ENCODE peak calls at places on chromosomes 13 and 19, in four cellular contexts. L is astrocyte of the spinal cord, H is thoracic aorta, Z is GM23338. G is an unnamed sample.

GRCh38 chr19:1474765-1475351 is 4.2 kb downstream of the C19orf25 start:
- DNase-seq in H (no peak), Z (no peak), L (no peak), G (no peak)

GRCh38 chr13:106036870-106037269 is 498.6 kb downstream of the EFNB2 start:
- DNase-seq in L (no peak), Z (peak; percentile 39), H (no peak), G (no peak)

GRCh38 chr13:48531416-48532145 is 1.3 kb downstream of the RCBTB2 start:
- DNase-seq in L (no peak), H (no peak), Z (no peak), G (no peak)

GRCh38 chr13:73767191-73767741 is 366.9 kb downstream of the KLF12 start:
- DNase-seq in Z (peak; percentile 87), L (peak; percentile 35), H (no peak), G (peak; percentile 54)

GRCh38 chr19:18254546-18255500 is 19.4 kb downstream of the IQCN start:
- DNase-seq in H (no peak), Z (peak; percentile 71), L (no peak), G (no peak)

GRCh38 chr13:84121456-84121855 is 239.2 kb upstream of the SLITRK1 start:
- DNase-seq in Z (no peak), L (peak; percentile 21), H (no peak), G (peak; percentile 74)

GRCh38 chr19:29324717-29325116 is 111.8 kb upstream of the UQCRFS1 start:
- DNase-seq in Z (no peak), H (no peak), L (no peak), G (no peak)

GRCh38 chr13:104206450-104207044 is 1140.3 kb upstream of the SLC10A2 start:
- DNase-seq in H (no peak), L (no peak), Z (no peak), G (no peak)

GRCh38 chr19:10660346-10660745 is 6.2 kb downstream of the ILF3 start:
- DNase-seq in L (no peak), H (no peak), Z (no peak), G (no peak)

GRCh38 chr19:57886046-57886445 is 2.8 kb downstream of the ZNF814 start:
- DNase-seq in Z (peak; percentile 42), H (no peak), L (no peak), G (no peak)

GRCh38 chr13:101149735-101150380 is 266.4 kb downstream of the NALCN start:
- DNase-seq in Z (peak; percentile 62), L (peak; percentile 51), H (no peak), G (peak; percentile 84)

GRCh38 chr19:2540646-2541454 is 64.9 kb downstream of the GADD45B start:
- DNase-seq in L (peak; percentile 99), H (peak; percentile 75), Z (peak; percentile 99), G (peak; percentile 99)

GRCh38 chr13:98889419-98890079 is 88.3 kb downstream of the DOCK9 start:
- DNase-seq in L (no peak), H (no peak), Z (no peak), G (no peak)

GRCh38 chr19:55777528-55777927 is 8.6 kb downstream of the RFPL4AL1 start:
- DNase-seq in Z (peak; percentile 12), H (no peak), L (no peak), G (no peak)
- TF ChIP-seq CTCF in Z (peak; percentile 34), H (no peak), L (no peak), G (no peak)

GRCh38 chr19:42323852-42324654 is 1.4 kb upstream of the MEGF8 start:
- DNase-seq in Z (peak; percentile 70), H (no peak), L (no peak), G (no peak)
- H3K4me3 ChIP-seq in Z (peak overlapping the region; percentile 55), H (peak overlapping the region; percentile 88), L (no peak overlapping the region), G (no peak overlapping the region)

GRCh38 chr19:45469132-45469834 is 1.5 kb downstream of the FOSB start:
- DNase-seq in Z (peak; percentile 96), L (peak; percentile 96), H (no peak), G (peak; percentile 97)
- TF ChIP-seq CTCF in Z (no peak), L (no peak), H (no peak), G (no peak)

DNA sequence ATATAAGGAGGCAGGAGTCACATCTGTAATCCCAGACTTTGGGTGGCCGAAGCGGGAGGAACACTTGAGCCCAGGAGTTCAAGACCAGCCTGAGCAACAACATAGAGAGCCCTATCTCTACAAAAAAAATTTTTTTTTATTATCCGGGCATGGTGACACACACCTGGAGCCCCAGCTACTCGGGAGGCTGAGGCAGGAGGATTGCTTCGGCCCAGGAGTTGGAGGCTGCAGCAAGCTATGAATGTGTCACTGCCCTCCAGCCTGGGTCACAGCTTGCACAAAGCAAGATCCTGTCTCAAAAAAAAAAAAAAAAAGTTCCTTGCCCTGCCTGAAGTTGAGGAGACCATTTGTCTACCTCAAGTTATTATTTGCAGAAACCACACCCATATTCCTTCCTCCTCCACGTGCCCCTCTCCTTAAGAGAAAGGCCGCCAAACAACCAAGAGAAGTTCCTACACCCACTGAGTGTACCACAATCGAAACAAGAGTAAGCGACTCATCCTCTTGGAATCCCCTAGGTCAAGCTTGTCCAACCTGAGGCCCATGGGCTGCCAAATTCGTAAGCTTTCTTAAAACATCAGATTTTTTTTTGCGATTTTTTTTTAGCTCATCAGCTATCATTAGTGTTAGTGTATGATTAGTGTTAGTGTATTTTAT is 2.2 kb downstream of the ABCC4 start:
- DNase-seq in Z (no peak), H (no peak), L (peak; percentile 83), G (peak; percentile 90)
- H3K4me3 ChIP-seq in Z (no peak overlapping the region), H (no peak overlapping the region), L (no peak overlapping the region), G (no peak overlapping the region)

DNA sequence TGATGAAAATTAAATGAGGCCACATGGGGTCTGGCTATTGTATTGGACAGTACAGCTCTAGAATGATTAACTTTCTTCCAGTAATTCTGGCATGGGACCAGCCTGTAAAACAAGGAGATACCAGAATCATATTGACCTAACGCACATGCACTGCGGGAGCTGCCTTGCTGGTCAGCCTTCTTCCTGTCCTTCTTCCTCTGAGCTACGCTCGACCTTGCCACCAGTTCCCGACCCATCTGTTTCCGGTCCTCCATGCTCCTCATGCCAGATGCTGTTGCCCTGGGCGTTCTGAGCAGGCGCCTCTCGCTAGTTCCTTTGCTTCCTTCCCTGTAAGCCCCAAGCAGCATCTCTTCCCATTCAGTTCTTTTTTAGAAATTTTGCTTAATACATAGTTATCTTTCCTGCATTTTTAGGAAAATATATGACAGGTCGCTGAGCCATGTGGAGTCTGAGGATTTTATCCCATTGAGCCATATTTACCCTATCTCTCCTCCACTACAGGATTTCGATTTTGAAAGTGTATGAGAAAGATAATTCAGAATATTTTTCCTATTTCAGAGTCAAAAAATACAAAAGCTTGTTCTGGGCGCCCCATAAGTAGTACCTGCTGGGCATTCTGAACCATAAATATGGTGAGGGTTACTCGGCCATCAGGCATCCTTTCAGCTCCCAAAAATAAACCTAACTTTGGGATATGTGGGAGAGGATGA is 38.6 kb downstream of the TNFRSF19 start:
- DNase-seq in Z (no peak), H (no peak), L (peak; percentile 48), G (peak; percentile 64)
- TF ChIP-seq CTCF in Z (no peak), H (no peak), L (no peak), G (no peak)

GRCh38 chr19:47730521-47730889 is 14.8 kb upstream of the NOP53 start:
- DNase-seq in Z (no peak), H (no peak), L (no peak), G (no peak)
- H3K4me3 ChIP-seq in Z (peak overlapping the region; percentile 85), H (peak overlapping the region; percentile 72), L (no peak overlapping the region), G (no peak overlapping the region)

G was measured in choroid plexus epithelial cell.